ENCODE peak calls at places on chromosomes 7 and 10, in six cellular contexts. O is GM12891, D is HepG2, E is GM12878, C is H1, V is K562. F is an unnamed sample.

GRCh38 chr10:110358869-110359629 is 54.3 kb upstream of the SMNDC1 start:
- DNase-seq in V (no peak), E (no peak), C (no peak), D (no peak), O (no peak), F (no peak)

GRCh38 chr7:35839860-35840854 is 39.3 kb downstream of the SEPTIN7 start:
- DNase-seq in D (no peak), O (no peak), C (no peak), V (no peak), E (no peak), F (no peak)

GRCh38 chr10:22600516-22600915 is 113.9 kb downstream of the PIP4K2A start:
- DNase-seq in O (no peak), V (no peak), E (no peak), D (no peak), C (no peak), F (no peak)

GRCh38 chr10:28095791-28096367 is 97.0 kb upstream of the ODAD2 start:
- DNase-seq in E (no peak), O (no peak), D (no peak), V (no peak), C (no peak), F (no peak)

GRCh38 chr7:65554-65953 is 126.8 kb upstream of the FAM20C start:
- DNase-seq in D (no peak), E (no peak), C (no peak), O (no peak), V (no peak), F (no peak)

GRCh38 chr7:16564909-16565426 is 38.3 kb downstream of the LRRC72 start:
- DNase-seq in D (peak), V (peak), E (peak), O (no peak), C (no peak), F (no peak)

GRCh38 chr7:18125536-18125935 is 97.9 kb upstream of the PRPS1L1 start:
- DNase-seq in O (no peak), C (no peak), E (no peak), D (no peak), V (no peak), F (no peak)

GRCh38 chr10:20768849-20769248 is 128.3 kb downstream of the NEBL start:
- DNase-seq in E (no peak), C (no peak), D (no peak), O (no peak), V (no peak), F (no peak)

GRCh38 chr10:52956861-52957260 is 184.3 kb upstream of the MBL2 start:
- DNase-seq in O (no peak), E (no peak), D (no peak), V (no peak), C (no peak), F (no peak)

GRCh38 chr10:70319824-70320223 is 36.0 kb upstream of the NPFFR1 start:
- DNase-seq in O (no peak), C (no peak), E (no peak), D (no peak), V (no peak), F (no peak)

GRCh38 chr10:60048146-60048545 is 141.8 kb upstream of the CCDC6 start:
- DNase-seq in O (no peak), V (no peak), E (no peak), C (no peak), D (peak), F (no peak)

GRCh38 chr7:66970310-66970709 is 25.1 kb downstream of the SBDS start:
- DNase-seq in D (no peak), C (no peak), E (no peak), V (peak), O (no peak), F (no peak)

GRCh38 chr7:32218741-32219283 is 148.6 kb upstream of the PDE1C start:
- DNase-seq in V (no peak), D (no peak), E (no peak), O (no peak), C (peak), F (no peak)

GRCh38 chr10:127939786-127940330 is 33.0 kb downstream of the PTPRE start:
- DNase-seq in D (no peak), V (no peak), O (no peak), E (no peak), C (no peak), F (no peak)

GRCh38 chr7:111240371-111240770 is 149.4 kb downstream of the LRRN3 start:
- DNase-seq in E (no peak), D (no peak), O (no peak), C (no peak), V (no peak), F (no peak)

GRCh38 chr7:885261-885892 is 9.0 kb downstream of the GET4 start:
- DNase-seq in C (no peak), E (no peak), V (no peak), O (no peak), D (no peak), F (no peak)

DNA sequence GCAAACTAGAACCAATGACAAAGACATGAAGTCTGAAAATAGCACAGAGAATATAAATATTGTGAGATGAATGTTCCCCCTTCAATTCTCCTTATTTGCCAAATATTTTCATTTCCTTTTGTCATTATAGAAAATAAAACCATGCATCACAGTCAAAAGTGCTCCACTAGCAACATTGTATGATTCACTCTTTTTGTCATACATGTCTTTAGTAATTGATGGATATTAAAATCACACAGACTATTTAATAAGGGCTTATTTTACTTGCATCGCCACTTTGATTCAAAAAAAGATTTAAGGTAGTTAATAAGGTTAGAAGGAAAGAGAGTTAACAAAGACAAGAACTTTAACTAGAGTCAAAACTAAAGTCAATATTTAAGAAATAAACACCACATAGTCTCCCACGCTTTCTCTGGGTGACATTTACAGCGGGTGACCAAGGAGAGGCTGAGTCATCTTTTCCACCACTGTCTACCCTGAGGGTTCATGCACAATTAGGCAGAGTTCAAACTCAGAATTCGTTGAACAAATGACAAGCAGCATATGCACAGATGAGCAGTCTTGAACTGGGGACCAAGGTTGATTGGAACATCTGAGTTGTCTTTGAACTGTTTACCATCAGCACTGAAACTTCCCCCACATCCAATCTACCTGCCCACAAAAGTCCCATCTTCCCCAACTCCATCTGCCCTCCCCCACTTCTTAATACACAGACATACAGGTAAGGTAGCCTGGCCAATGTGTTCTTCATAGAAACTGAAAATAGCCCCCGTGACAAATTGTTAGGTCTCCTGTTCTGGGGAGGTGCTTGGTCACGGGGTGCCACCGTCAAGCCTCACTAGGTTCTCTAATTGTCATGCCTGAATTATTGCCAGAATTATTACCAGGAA is 42.5 kb downstream of the C7orf25 start:
- DNase-seq in V (peak), O (no peak), D (no peak), C (no peak), E (peak), F (no peak)
- TF ChIP-seq TAF1 in V (no peak), O (no peak), D (no peak), C (no peak), E (no peak), F (no peak)

GRCh38 chr7:127885843-127886242 is 145.4 kb downstream of the LRRC4 start:
- DNase-seq in D (no peak), E (no peak), C (no peak), O (no peak), V (peak), F (no peak)
- TF ChIP-seq POLR2A in D (no peak), E (no peak), C (no peak), O (no peak), V (no peak), F (no peak)

DNA sequence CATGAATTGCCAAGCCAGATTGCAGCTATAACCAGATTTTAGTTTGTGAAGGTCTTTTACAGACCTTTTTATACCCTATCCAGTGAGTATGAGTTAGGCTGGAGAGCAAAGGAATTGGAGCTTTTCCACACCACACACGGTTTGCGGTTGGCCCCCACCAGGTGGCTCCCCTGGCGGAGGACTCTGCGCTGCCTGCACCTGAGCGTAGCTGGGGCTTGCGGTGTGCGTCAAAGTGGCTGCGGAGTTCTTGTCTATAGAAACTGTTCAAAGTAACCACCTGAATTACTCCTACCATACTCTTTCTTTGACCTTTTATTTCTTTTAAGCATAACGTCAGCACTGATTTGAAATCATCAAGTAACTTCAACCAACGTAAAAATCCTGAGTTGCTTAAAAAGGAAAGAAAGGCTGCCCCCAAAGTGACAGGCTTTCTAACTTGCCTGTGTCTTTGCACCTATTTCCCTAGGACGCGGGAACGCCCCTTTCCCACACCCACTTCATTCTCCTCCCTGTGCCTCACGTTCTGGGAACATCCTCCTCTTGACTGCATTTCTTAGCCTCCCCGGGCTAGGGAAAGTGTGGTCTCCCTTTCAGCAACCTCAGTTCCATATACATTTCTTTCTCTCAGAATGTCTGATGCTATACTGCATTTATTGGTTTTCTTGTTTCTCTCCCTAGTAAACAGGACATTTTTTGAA is 47.6 kb upstream of the TMEM72 start:
- DNase-seq in C (peak), E (no peak), D (no peak), O (no peak), V (no peak), F (no peak)
- TF ChIP-seq POLR2AphosphoS5 in C (no peak), E (no peak), D (no peak), O (no peak), V (no peak), F (no peak)

DNA sequence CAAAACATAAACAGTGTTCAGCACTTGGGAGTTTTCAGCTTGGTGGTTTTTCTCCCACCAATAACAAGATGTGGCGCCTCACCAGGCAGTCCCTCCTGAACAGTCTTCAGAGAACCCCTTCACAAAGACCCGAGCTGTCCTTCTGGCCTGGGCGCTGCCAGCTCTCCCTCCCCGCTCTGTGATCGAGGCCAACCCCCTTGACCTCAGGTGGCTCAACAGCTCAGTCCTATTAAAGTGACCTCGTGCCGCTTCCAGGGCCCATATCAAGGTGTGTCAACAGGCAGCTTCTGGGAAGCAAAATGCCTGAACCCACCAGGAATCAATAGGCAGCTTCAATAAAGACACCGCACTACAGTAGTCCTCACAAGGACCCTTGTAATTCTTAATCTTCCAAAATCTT is 63.3 kb downstream of the CHST15 start:
- DNase-seq in D (no peak), C (no peak), V (no peak), O (no peak), E (no peak), F (no peak)
- TF ChIP-seq TAF1 in D (no peak), C (no peak), V (no peak), O (no peak), E (no peak), F (no peak)

DNA sequence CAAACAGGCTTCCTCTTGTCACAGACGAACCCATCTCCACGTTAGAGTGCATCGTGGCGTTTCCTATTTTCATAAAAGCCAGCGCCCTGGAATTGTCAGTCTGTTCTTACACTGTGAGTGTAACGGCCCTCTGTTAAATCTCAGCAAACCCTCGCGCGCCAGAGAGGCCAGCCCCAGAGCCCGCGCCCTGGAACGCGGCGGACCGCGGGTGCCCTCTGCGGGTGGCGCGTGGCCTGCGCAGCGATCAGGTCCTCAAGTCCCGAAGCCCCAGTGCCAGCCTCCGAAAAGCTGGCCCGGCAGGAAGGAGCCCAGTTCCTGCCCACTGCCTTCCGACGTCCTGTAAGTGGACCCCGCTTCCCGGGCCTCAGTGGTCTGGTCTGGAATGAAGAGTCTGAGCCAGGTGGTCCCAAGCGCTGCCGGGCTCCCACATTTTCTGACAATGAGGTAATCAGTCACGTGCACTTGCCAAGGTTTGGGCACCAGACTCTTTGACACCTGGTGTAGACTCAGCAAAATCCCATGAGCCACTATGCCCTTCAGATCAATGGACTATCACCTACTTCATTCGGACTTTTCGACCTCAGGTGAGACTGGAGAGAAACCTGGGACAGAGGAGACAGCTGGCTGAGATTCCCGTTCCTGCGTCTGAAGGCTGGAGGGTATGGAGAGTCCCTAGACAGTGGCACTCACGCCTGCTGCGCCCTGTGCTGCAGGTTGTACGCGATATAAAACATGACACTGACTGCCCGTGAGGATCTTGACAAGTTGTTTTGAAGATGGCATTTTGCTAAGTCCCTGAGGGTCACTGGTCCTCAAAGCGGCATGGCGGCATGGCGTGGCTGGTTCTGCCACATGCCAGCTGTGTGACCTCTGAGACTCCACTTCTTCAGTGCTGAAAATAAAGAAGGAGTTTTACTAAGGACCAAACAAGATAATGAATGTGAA is 109.4 kb upstream of the LANCL2 start:
- DNase-seq in V (peak), O (peak), D (peak), E (peak), C (peak), F (peak)
- TF ChIP-seq POLR2A in V (no peak), O (no peak), D (no peak), E (no peak), C (no peak), F (no peak)

GRCh38 chr7:149854611-149855367 is 16.6 kb downstream of the ZNF862 start:
- DNase-seq in D (peak), C (peak), E (no peak), O (no peak), V (peak), F (no peak)
- TF ChIP-seq POLR2AphosphoS5 in D (no peak), C (no peak), E (no peak), O (no peak), V (no peak), F (no peak)

GRCh38 chr7:131234719-131235488 is 92.8 kb upstream of the MKLN1 start:
- DNase-seq in V (no peak), D (no peak), E (no peak), O (no peak), C (no peak), F (no peak)

GRCh38 chr7:131232768-131233167 is 94.9 kb upstream of the MKLN1 start:
- DNase-seq in E (no peak), D (no peak), V (no peak), C (no peak), O (no peak), F (no peak)

GRCh38 chr7:131235489-131236317 is 92.0 kb upstream of the MKLN1 start:
- DNase-seq in C (no peak), E (no peak), O (no peak), V (peak), D (peak), F (no peak)

GRCh38 chr7:131233193-131233592 is 94.5 kb upstream of the MKLN1 start:
- DNase-seq in V (no peak), D (no peak), O (no peak), E (no peak), C (no peak), F (no peak)

DNA sequence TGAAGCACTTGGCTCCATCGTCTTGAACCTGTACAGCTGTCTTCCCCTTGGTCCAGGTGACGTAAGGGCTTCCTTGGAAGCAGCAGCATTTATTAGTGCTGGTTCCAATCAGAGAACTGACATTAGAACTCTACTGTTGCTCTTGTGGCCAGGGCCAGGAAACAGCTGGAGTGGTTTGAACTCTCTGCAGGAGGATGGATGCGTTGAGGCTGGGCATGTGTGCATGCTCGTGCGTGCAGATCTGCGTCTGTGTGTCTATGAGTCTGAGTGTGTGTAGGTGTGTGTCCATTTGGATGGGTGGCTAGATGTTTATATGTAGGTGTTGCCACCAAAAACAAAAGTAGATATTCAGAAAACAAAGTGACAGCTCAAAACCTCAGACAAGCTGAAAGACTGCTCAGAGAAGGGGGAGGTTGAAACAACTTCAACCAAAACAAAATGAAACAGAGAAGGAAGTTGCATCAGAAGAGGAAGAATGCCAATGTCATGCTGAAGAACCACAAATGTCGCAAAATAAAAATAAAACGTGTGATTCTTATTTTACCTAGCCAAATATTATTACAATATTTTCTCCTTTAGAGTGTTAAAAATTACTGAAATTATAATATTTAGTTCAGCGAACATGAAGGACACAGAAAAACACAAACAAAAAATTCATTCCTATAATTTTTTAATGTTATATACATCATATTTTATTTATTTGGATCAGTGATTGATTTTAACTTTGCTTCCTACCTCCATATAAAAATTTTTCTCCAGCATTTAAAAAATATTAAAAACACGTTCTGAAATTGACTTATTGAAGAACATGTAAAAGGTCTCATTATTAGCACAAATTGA is 96.1 kb upstream of the MKLN1 start:
- DNase-seq in C (no peak), V (no peak), D (no peak), O (peak), E (peak), F (peak)
- TF ChIP-seq TAF1 in C (no peak), V (no peak), D (no peak), O (no peak), E (no peak), F (no peak)

DNA sequence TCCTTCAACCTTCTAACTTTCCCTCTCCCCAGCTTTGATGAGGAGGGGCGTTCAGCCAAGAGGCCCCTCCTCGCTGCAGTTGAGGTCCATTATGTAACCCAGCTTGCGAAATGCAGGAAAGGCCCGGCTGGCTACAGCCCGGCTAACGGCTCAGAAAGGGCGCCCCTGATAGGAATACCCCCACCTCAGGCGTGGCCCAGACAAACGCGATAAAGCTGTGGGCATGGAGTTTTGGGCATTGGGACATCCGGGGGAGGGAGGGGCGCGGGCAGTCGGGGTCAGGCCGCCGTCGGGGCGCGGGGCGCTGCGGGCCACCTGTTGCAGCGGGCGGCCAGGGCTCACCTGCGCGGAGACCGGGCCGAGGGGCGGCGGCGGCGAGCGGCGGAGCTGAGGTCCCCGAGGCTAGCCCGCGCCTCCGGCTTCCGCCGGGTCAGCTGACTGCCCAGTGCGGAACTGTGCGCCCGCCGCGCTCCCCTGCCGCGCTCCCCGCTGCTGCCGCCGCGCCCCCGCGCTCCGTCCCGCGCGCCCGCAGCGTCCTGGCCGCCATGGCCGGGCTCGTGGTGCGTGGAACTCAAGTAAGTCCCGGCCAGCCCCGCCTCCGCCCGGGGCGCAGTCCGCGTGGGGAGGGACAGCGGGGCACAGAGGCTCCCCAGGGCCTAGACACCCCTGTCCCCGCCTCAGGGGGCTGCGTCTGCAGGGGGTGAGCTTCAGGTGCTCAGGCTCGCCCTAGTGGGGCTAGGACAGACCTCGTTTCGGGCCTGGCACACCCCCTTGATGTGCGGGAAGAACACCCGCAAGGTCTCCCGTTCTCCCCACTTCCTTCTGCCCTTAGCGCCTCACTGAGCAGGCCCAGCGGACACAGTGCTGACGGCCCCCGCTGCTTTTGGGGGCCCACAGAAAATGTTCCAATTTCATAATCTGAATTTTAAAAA is at the start of gene LRMDA:
- DNase-seq in C (peak), V (no peak), E (no peak), D (peak), O (no peak), F (no peak)
- TF ChIP-seq POLR2A in C (no peak), V (no peak), E (no peak), D (no peak), O (no peak), F (no peak)